ENCODE peak calls at places on chromosomes 12 and 14, in six cellular contexts. One of them, this sample, is unnamed.

GRCh38 chr12:130439250-130439649 is 101.6 kb downstream of the PIWIL1 start:
- DNase-seq in NCI-H524: no peak
- DNase-seq in A549: no peak
- DNase-seq in NCI-H1105 treated with DMSO at 0.1 percent for 48 hours: no peak
- DNase-seq in NCI-H2029: no peak
- DNase-seq in uterus: no peak
- DNase-seq in this sample: no peak

GRCh38 chr12:78870539-78870938 is 6.0 kb downstream of the SYT1 start:
- DNase-seq in NCI-H524: no peak
- DNase-seq in A549: no peak
- DNase-seq in NCI-H1105 treated with DMSO at 0.1 percent for 48 hours: no peak
- DNase-seq in NCI-H2029: no peak
- DNase-seq in uterus: no peak
- DNase-seq in this sample: no peak

GRCh38 chr12:9319044-9319841 is 111.0 kb upstream of the PZP start:
- DNase-seq in NCI-H524: no peak
- DNase-seq in A549: no peak
- DNase-seq in NCI-H1105 treated with DMSO at 0.1 percent for 48 hours: peak
- DNase-seq in NCI-H2029: no peak
- DNase-seq in uterus: no peak
- DNase-seq in this sample: no peak

GRCh38 chr12:123075591-123076171 is 75.2 kb downstream of the PITPNM2 start:
- DNase-seq in NCI-H524: peak
- DNase-seq in A549: no peak
- DNase-seq in NCI-H1105 treated with DMSO at 0.1 percent for 48 hours: no peak
- DNase-seq in NCI-H2029: no peak
- DNase-seq in uterus: peak
- DNase-seq in this sample: no peak

GRCh38 chr14:23358042-23358441 is 5.4 kb upstream of the SLC22A17 start:
- DNase-seq in NCI-H524: no peak
- DNase-seq in A549: no peak
- DNase-seq in NCI-H1105 treated with DMSO at 0.1 percent for 48 hours: no peak
- DNase-seq in NCI-H2029: no peak
- DNase-seq in uterus: no peak
- DNase-seq in this sample: no peak

GRCh38 chr12:51000245-51000644 is 25.9 kb downstream of the SLC11A2 start:
- DNase-seq in NCI-H524: no peak
- DNase-seq in A549: no peak
- DNase-seq in NCI-H1105 treated with DMSO at 0.1 percent for 48 hours: no peak
- DNase-seq in NCI-H2029: no peak
- DNase-seq in uterus: no peak
- DNase-seq in this sample: peak

GRCh38 chr12:26090853-26091510 is 33.9 kb downstream of the BHLHE41 start:
- DNase-seq in NCI-H524: no peak
- DNase-seq in A549: no peak
- DNase-seq in NCI-H1105 treated with DMSO at 0.1 percent for 48 hours: no peak
- DNase-seq in NCI-H2029: no peak
- DNase-seq in uterus: no peak
- DNase-seq in this sample: no peak

GRCh38 chr12:12476836-12477531 is 85.7 kb downstream of the DUSP16 start:
- DNase-seq in NCI-H524: no peak
- DNase-seq in A549: no peak
- DNase-seq in NCI-H1105 treated with DMSO at 0.1 percent for 48 hours: no peak
- DNase-seq in NCI-H2029: no peak
- DNase-seq in uterus: no peak
- DNase-seq in this sample: no peak

GRCh38 chr14:54881761-54882401 is 20.7 kb downstream of the GCH1 start:
- DNase-seq in NCI-H524: no peak
- DNase-seq in A549: no peak
- DNase-seq in NCI-H1105 treated with DMSO at 0.1 percent for 48 hours: no peak
- DNase-seq in NCI-H2029: no peak
- DNase-seq in uterus: no peak
- DNase-seq in this sample: peak

GRCh38 chr12:119631930-119632678 is 35.8 kb upstream of the PRKAB1 start:
- DNase-seq in NCI-H524: peak
- DNase-seq in A549: no peak
- DNase-seq in NCI-H1105 treated with DMSO at 0.1 percent for 48 hours: no peak
- DNase-seq in NCI-H2029: no peak
- DNase-seq in uterus: no peak
- DNase-seq in this sample: no peak

GRCh38 chr12:118436002-118436724 is 59.8 kb downstream of the SUDS3 start:
- DNase-seq in NCI-H524: peak
- DNase-seq in A549: no peak
- DNase-seq in NCI-H1105 treated with DMSO at 0.1 percent for 48 hours: peak
- DNase-seq in NCI-H2029: no peak
- DNase-seq in uterus: no peak
- DNase-seq in this sample: no peak

GRCh38 chr12:6549379-6550151 is 6.3 kb downstream of the IFFO1 start:
- DNase-seq in NCI-H524: no peak
- DNase-seq in A549: no peak
- DNase-seq in NCI-H1105 treated with DMSO at 0.1 percent for 48 hours: no peak
- DNase-seq in NCI-H2029: no peak
- DNase-seq in uterus: no peak
- DNase-seq in this sample: no peak

GRCh38 chr12:49872381-49872780 is 29.5 kb upstream of the BCDIN3D start:
- DNase-seq in NCI-H524: no peak
- DNase-seq in A549: no peak
- DNase-seq in NCI-H1105 treated with DMSO at 0.1 percent for 48 hours: no peak
- DNase-seq in NCI-H2029: no peak
- DNase-seq in uterus: no peak
- DNase-seq in this sample: no peak

GRCh38 chr12:39372929-39373328 is 70.0 kb downstream of the KIF21A start:
- DNase-seq in NCI-H524: no peak
- DNase-seq in A549: no peak
- DNase-seq in NCI-H1105 treated with DMSO at 0.1 percent for 48 hours: no peak
- DNase-seq in NCI-H2029: no peak
- DNase-seq in uterus: no peak
- DNase-seq in this sample: no peak

GRCh38 chr12:108589028-108589839 is 8.7 kb downstream of the TMEM119 start:
- DNase-seq in NCI-H524: no peak
- DNase-seq in A549: no peak
- DNase-seq in NCI-H1105 treated with DMSO at 0.1 percent for 48 hours: no peak
- DNase-seq in NCI-H2029: no peak
- DNase-seq in uterus: no peak
- DNase-seq in this sample: peak

GRCh38 chr14:99716091-99716849 is 32.2 kb downstream of the CYP46A1 start:
- DNase-seq in NCI-H524: no peak
- DNase-seq in A549: no peak
- DNase-seq in NCI-H1105 treated with DMSO at 0.1 percent for 48 hours: no peak
- DNase-seq in NCI-H2029: no peak
- DNase-seq in uterus: no peak
- DNase-seq in this sample: no peak

GRCh38 chr12:62750941-62751843 is 183.8 kb downstream of the PPM1H start:
- DNase-seq in NCI-H524: no peak
- DNase-seq in A549: no peak
- DNase-seq in NCI-H1105 treated with DMSO at 0.1 percent for 48 hours: no peak
- DNase-seq in NCI-H2029: peak
- DNase-seq in uterus: no peak
- DNase-seq in this sample: no peak

GRCh38 chr12:91662021-91662420 is 479.4 kb upstream of the DCN start:
- DNase-seq in NCI-H524: no peak
- DNase-seq in A549: no peak
- DNase-seq in NCI-H1105 treated with DMSO at 0.1 percent for 48 hours: no peak
- DNase-seq in NCI-H2029: no peak
- DNase-seq in uterus: no peak
- DNase-seq in this sample: no peak

GRCh38 chr14:90970167-90970600 is 90.3 kb downstream of the RPS6KA5 start:
- DNase-seq in NCI-H524: no peak
- DNase-seq in A549: no peak
- DNase-seq in NCI-H1105 treated with DMSO at 0.1 percent for 48 hours: no peak
- DNase-seq in NCI-H2029: no peak
- DNase-seq in uterus: no peak
- DNase-seq in this sample: no peak

GRCh38 chr14:20969336-20969735 is 14.0 kb downstream of the RNASE2 start:
- DNase-seq in NCI-H524: no peak
- DNase-seq in A549: no peak
- DNase-seq in NCI-H1105 treated with DMSO at 0.1 percent for 48 hours: no peak
- DNase-seq in NCI-H2029: no peak
- DNase-seq in uterus: no peak
- DNase-seq in this sample: no peak

GRCh38 chr12:53232641-53233538 is 881 bp upstream of the RARG start:
- DNase-seq in NCI-H524: no peak
- DNase-seq in A549: peak
- DNase-seq in NCI-H1105 treated with DMSO at 0.1 percent for 48 hours: no peak
- DNase-seq in NCI-H2029: no peak
- DNase-seq in uterus: no peak
- DNase-seq in this sample: peak

GRCh38 chr12:28507055-28507454 is 316.8 kb downstream of the CCDC91 start:
- DNase-seq in NCI-H524: peak
- DNase-seq in A549: no peak
- DNase-seq in NCI-H1105 treated with DMSO at 0.1 percent for 48 hours: no peak
- DNase-seq in NCI-H2029: no peak
- DNase-seq in uterus: no peak
- DNase-seq in this sample: peak

GRCh38 chr12:19885987-19886804 is 446.9 kb downstream of the AEBP2 start:
- DNase-seq in NCI-H524: no peak
- DNase-seq in A549: no peak
- DNase-seq in NCI-H1105 treated with DMSO at 0.1 percent for 48 hours: no peak
- DNase-seq in NCI-H2029: no peak
- DNase-seq in uterus: no peak
- DNase-seq in this sample: no peak

GRCh38 chr12:110670161-110670701 is 18.7 kb downstream of the HVCN1 start:
- DNase-seq in NCI-H524: no peak
- DNase-seq in A549: no peak
- DNase-seq in NCI-H1105 treated with DMSO at 0.1 percent for 48 hours: no peak
- DNase-seq in NCI-H2029: no peak
- DNase-seq in uterus: no peak
- DNase-seq in this sample: no peak

GRCh38 chr14:93832076-93832475 is 43.8 kb upstream of the PRIMA1 start:
- DNase-seq in NCI-H524: peak
- DNase-seq in A549: no peak
- DNase-seq in NCI-H1105 treated with DMSO at 0.1 percent for 48 hours: no peak
- DNase-seq in NCI-H2029: peak
- DNase-seq in uterus: no peak
- DNase-seq in this sample: no peak

GRCh38 chr14:32597771-32598170 is 268.7 kb downstream of the AKAP6 start:
- DNase-seq in NCI-H524: no peak
- DNase-seq in A549: no peak
- DNase-seq in NCI-H1105 treated with DMSO at 0.1 percent for 48 hours: no peak
- DNase-seq in NCI-H2029: no peak
- DNase-seq in uterus: no peak
- DNase-seq in this sample: no peak

GRCh38 chr14:39108791-39109190 is 5.3 kb upstream of the GEMIN2 start:
- DNase-seq in NCI-H524: no peak
- DNase-seq in A549: no peak
- DNase-seq in NCI-H1105 treated with DMSO at 0.1 percent for 48 hours: no peak
- DNase-seq in NCI-H2029: no peak
- DNase-seq in uterus: no peak
- DNase-seq in this sample: no peak

This sample was measured in GM03348.